ENCODE peak calls at places on chromosomes 1 and 21, in eight cellular contexts. K, W, F, E, Q, S, G and P are unnamed samples.

GRCh38 chr1:192803501-192803900 is 5.3 kb upstream of the RGS2 start:
- DNase-seq in F (no peak), S (no peak), W (no peak), G (no peak), Q (no peak), E (no peak), K (no peak), P (no peak)

GRCh38 chr21:45354970-45355369 is 50.0 kb upstream of the COL18A1 start:
- DNase-seq in K (no peak), W (no peak), G (no peak), F (no peak), Q (no peak), E (no peak), S (no peak), P (no peak)

GRCh38 chr1:114468710-114469468 is 42.1 kb downstream of the TRIM33 start:
- DNase-seq in K (no peak), S (no peak), G (no peak), E (no peak), Q (no peak), F (peak), W (no peak), P (no peak)

GRCh38 chr1:159008744-159009188 is 941 bp upstream of the IFI16 start:
- DNase-seq in K (no peak), S (peak), F (peak), Q (peak), E (peak), G (no peak), W (no peak), P (no peak)

GRCh38 chr1:56202743-56203142 is 376.6 kb downstream of the PLPP3 start:
- DNase-seq in Q (no peak), G (no peak), K (no peak), F (no peak), S (no peak), W (no peak), E (no peak), P (no peak)

GRCh38 chr1:20137604-20138003 is 1.5 kb upstream of the PLA2G2F start:
- DNase-seq in G (no peak), W (no peak), S (no peak), F (no peak), Q (no peak), K (no peak), E (no peak), P (no peak)

GRCh38 chr21:41631564-41632461 is 123.9 kb upstream of the TMPRSS2 start:
- DNase-seq in Q (no peak), G (no peak), K (peak), F (no peak), S (no peak), E (no peak), W (no peak), P (no peak)

GRCh38 chr1:169526120-169526832 is 40.5 kb upstream of the SLC19A2 start:
- DNase-seq in E (no peak), S (no peak), F (no peak), K (no peak), G (no peak), W (no peak), Q (no peak), P (no peak)